ENCODE peak calls at places on chromosomes 16 and 17, in seven cellular contexts. C is lung; X is effector memory CD4-positive, alpha-beta T cell; D is KG1; M is effector memory CD8-positive, alpha-beta T cell; Y is lower leg skin; P is stomach. J is an unnamed sample.

GRCh38 chr16:86931410-86931941 is 353.1 kb downstream of the FOXL1 start:
- DNase-seq in P (no peak), Y (no peak), C (no peak), M (no peak), X (no peak), D (no peak), J (no peak)

GRCh38 chr16:61926766-61927165 is 109.5 kb downstream of the CDH8 start:
- DNase-seq in C (no peak), D (no peak), M (no peak), P (no peak), X (no peak), Y (no peak), J (no peak)

GRCh38 chr16:85169333-85170065 is 57.2 kb upstream of the CIBAR2 start:
- DNase-seq in C (no peak), M (no peak), Y (no peak), P (no peak), X (no peak), D (no peak), J (peak)

GRCh38 chr17:954431-955164 is 25.0 kb downstream of the NXN start:
- DNase-seq in D (no peak), X (no peak), P (no peak), M (no peak), C (peak), Y (no peak), J (no peak)

GRCh38 chr16:84277244-84277823 is 17.3 kb upstream of the WFDC1 start:
- DNase-seq in X (peak), D (peak), Y (peak), M (peak), C (peak), P (peak), J (peak)

GRCh38 chr16:53054670-53055485 is at the start of gene CHD9:
- DNase-seq in C (peak), X (peak), P (peak), M (peak), D (peak), Y (peak), J (peak)

GRCh38 chr17:56319531-56319930 is 166.3 kb downstream of the ANKFN1 start:
- DNase-seq in X (no peak), D (no peak), P (no peak), M (no peak), Y (no peak), C (no peak), J (no peak)

GRCh38 chr16:77579283-77579985 is 142.9 kb upstream of the NUDT7 start:
- DNase-seq in Y (no peak), M (no peak), X (no peak), C (no peak), D (no peak), P (no peak), J (no peak)

GRCh38 chr17:77207689-77208216 is 67.0 kb downstream of the SEC14L1 start:
- DNase-seq in P (no peak), C (no peak), D (no peak), X (no peak), Y (no peak), M (no peak), J (no peak)

GRCh38 chr16:50613281-50613991 is 65.2 kb downstream of the NKD1 start:
- DNase-seq in M (no peak), P (no peak), D (no peak), X (no peak), Y (no peak), C (no peak), J (no peak)

GRCh38 chr16:84503751-84504395 is 586 bp downstream of the MEAK7 start:
- DNase-seq in P (no peak), D (no peak), M (no peak), Y (no peak), C (no peak), X (peak), J (no peak)

GRCh38 chr16:3503513-3503912 is 2.7 kb downstream of the CLUAP1 start:
- DNase-seq in P (no peak), X (peak), C (no peak), D (no peak), M (no peak), Y (no peak), J (no peak)

GRCh38 chr16:5015351-5015750 is 18.4 kb downstream of the NAGPA start:
- DNase-seq in Y (no peak), X (no peak), D (no peak), M (no peak), P (no peak), C (no peak), J (no peak)

GRCh38 chr16:17173134-17173729 is 297.5 kb downstream of the XYLT1 start:
- DNase-seq in C (peak), M (no peak), Y (no peak), X (no peak), D (peak), P (peak), J (peak)

GRCh38 chr16:85104147-85104546 is 8.1 kb downstream of the CIBAR2 start:
- DNase-seq in X (no peak), D (no peak), C (no peak), P (no peak), M (no peak), Y (no peak), J (no peak)

GRCh38 chr17:66655861-66656260 is 179.1 kb upstream of the CACNG5 start:
- DNase-seq in P (no peak), X (no peak), M (no peak), D (no peak), C (no peak), Y (no peak), J (no peak)

GRCh38 chr16:57422026-57422944 is 17.7 kb downstream of the CCL17 start:
- DNase-seq in P (peak), C (no peak), Y (no peak), X (no peak), D (no peak), M (no peak), J (no peak)

GRCh38 chr17:44749076-44750020 is 9.4 kb upstream of the ADAM11 start:
- DNase-seq in X (no peak), C (no peak), D (no peak), P (no peak), M (no peak), Y (no peak), J (no peak)

GRCh38 chr17:41771389-41772206 is 14.9 kb downstream of the JUP start:
- DNase-seq in P (no peak), M (no peak), X (no peak), Y (no peak), D (no peak), C (no peak), J (no peak)

GRCh38 chr16:28597692-28598261 is 927 bp upstream of the SULT1A2 start:
- DNase-seq in D (no peak), P (no peak), M (no peak), C (peak), X (no peak), Y (no peak), J (peak)

GRCh38 chr17:62995377-62995885 is 29.4 kb downstream of the TANC2 start:
- DNase-seq in C (no peak), Y (no peak), M (no peak), X (no peak), P (peak), D (peak), J (no peak)

GRCh38 chr17:36545093-36545464 is 360 bp downstream of the GGNBP2 start:
- DNase-seq in C (no peak), Y (no peak), M (no peak), X (no peak), D (no peak), P (no peak), J (peak)

GRCh38 chr17:35001549-35001948 is 21.2 kb downstream of the LIG3 start:
- DNase-seq in C (no peak), D (no peak), Y (no peak), X (no peak), P (no peak), M (no peak), J (no peak)

GRCh38 chr17:50114849-50115357 is 15.1 kb downstream of the SAMD14 start:
- DNase-seq in D (peak), P (peak), X (no peak), Y (no peak), M (peak), C (no peak), J (no peak)

GRCh38 chr17:56506349-56506748 is 87.2 kb upstream of the NOG start:
- DNase-seq in D (no peak), X (no peak), C (no peak), Y (no peak), P (no peak), M (no peak), J (no peak)

GRCh38 chr16:11170201-11170600 is 85.8 kb downstream of the SOCS1 start:
- DNase-seq in P (no peak), M (no peak), X (no peak), C (no peak), D (no peak), Y (no peak), J (no peak)

GRCh38 chr17:58308173-58308984 is 20.2 kb downstream of the TSPOAP1 start:
- DNase-seq in C (peak), D (no peak), Y (peak), M (no peak), P (peak), X (no peak), J (no peak)

GRCh38 chr17:2611627-2612026 is 18.2 kb downstream of the PAFAH1B1 start:
- DNase-seq in D (no peak), P (no peak), C (no peak), M (no peak), Y (no peak), X (no peak), J (no peak)

GRCh38 chr16:9136596-9136995 is 45.2 kb downstream of the HAPSTR1 start:
- DNase-seq in D (no peak), P (no peak), X (no peak), C (no peak), M (no peak), Y (peak), J (no peak)

GRCh38 chr17:82803185-82803584 is 36.6 kb downstream of the ZNF750 start:
- DNase-seq in P (no peak), D (no peak), X (no peak), Y (no peak), M (no peak), C (no peak), J (no peak)

GRCh38 chr16:12750554-12750918 is 53.2 kb downstream of the CPPED1 start:
- DNase-seq in D (no peak), X (no peak), P (no peak), C (no peak), M (peak), Y (no peak), J (no peak)

GRCh38 chr17:4004517-4005295 is 40.5 kb upstream of the ATP2A3 start:
- DNase-seq in Y (peak), X (peak), P (peak), M (peak), D (no peak), C (peak), J (no peak)

GRCh38 chr17:77701996-77702395 is 256.5 kb upstream of the TNRC6C start:
- DNase-seq in C (no peak), P (no peak), D (no peak), M (no peak), X (no peak), Y (peak), J (peak)

GRCh38 chr17:68539536-68540469 is 27.6 kb downstream of the PRKAR1A start:
- DNase-seq in D (no peak), C (peak), X (no peak), M (no peak), Y (no peak), P (peak), J (peak)

GRCh38 chr17:39745335-39746144 is 7.8 kb downstream of the GRB7 start:
- DNase-seq in M (no peak), P (no peak), D (no peak), Y (no peak), X (no peak), C (no peak), J (no peak)